ENCODE peak calls at places on chromosomes 12 and 14, in seven cellular contexts. O is stimulated activated CD8-positive, alpha-beta memory T cell treated with anti-CD3 and anti-CD28 coated beads, Interleukin-15, amount 100 ng/mL, for 4 hours; G is CD8-positive, alpha-beta T cell; V is stimulated activated CD4-positive, alpha-beta T cell treated with anti-CD3 and anti-CD28 coated beads, Interleukin-4, amount 100 ng/mL, for 48 hours; X is mucosa of descending colon; Z is left cardiac atrium; C is NCI-H1417. U is an unnamed sample.

GRCh38 chr14:61510736-61511557 is 184.4 kb upstream of the HIF1A start:
- DNase-seq in O (no peak), G (no peak), V (no peak), X (peak; percentile 54), Z (no peak), C (no peak), U (no peak)

GRCh38 chr12:2804390-2805145 is 7.9 kb upstream of the ITFG2 start:
- DNase-seq in O (no peak), G (no peak), V (no peak), X (no peak), Z (peak; percentile 69), C (no peak), U (peak; percentile 73)

GRCh38 chr12:31585271-31585670 is 5.7 kb downstream of the DENND5B start:
- DNase-seq in O (no peak), G (no peak), V (no peak), X (no peak), Z (no peak), C (no peak), U (no peak)

GRCh38 chr12:38156497-38157245 is 159.9 kb upstream of the ALG10B start:
- DNase-seq in O (no peak), G (no peak), V (no peak), X (no peak), Z (no peak), C (no peak), U (no peak)

GRCh38 chr12:31923063-31923412 is 36.2 kb upstream of the RESF1 start:
- DNase-seq in O (no peak), G (no peak), V (no peak), X (no peak), Z (no peak), C (no peak), U (no peak)

GRCh38 chr12:15688838-15689237 is 100.3 kb downstream of the EPS8 start:
- DNase-seq in O (no peak), G (no peak), V (no peak), X (no peak), Z (no peak), C (no peak), U (no peak)

GRCh38 chr12:7832059-7832696 is 40.5 kb downstream of the SLC2A14 start:
- DNase-seq in O (no peak), G (no peak), V (peak; percentile 18), X (no peak), Z (no peak), C (peak; percentile 1), U (no peak)

GRCh38 chr14:50762001-50762930 is 68.7 kb downstream of the NIN start:
- DNase-seq in O (no peak), G (no peak), V (peak; percentile 50), X (no peak), Z (no peak), C (no peak), U (no peak)

GRCh38 chr12:90902596-90902995 is 52.4 kb downstream of the CCER1 start:
- DNase-seq in O (no peak), G (no peak), V (no peak), X (no peak), Z (no peak), C (no peak), U (no peak)

GRCh38 chr14:21096438-21096837 is 2.0 kb downstream of the ZNF219 start:
- DNase-seq in O (no peak), G (no peak), V (no peak), X (no peak), Z (no peak), C (peak; percentile 12), U (no peak)

GRCh38 chr14:61003571-61003970 is 22.5 kb downstream of the SLC38A6 start:
- DNase-seq in O (no peak), G (no peak), V (no peak), X (no peak), Z (no peak), C (no peak), U (no peak)

GRCh38 chr12:69546693-69547438 is 38.4 kb upstream of the CCT2 start:
- DNase-seq in O (no peak), G (no peak), V (no peak), X (no peak), Z (no peak), C (no peak), U (no peak)

GRCh38 chr14:101188571-101188915 is 285.0 kb upstream of the RTL1 start:
- DNase-seq in O (no peak), G (no peak), V (no peak), X (no peak), Z (no peak), C (no peak), U (no peak)

GRCh38 chr14:48665077-48665784 is 920.9 kb downstream of the RPS29 start:
- DNase-seq in O (no peak), G (no peak), V (no peak), X (no peak), Z (no peak), C (no peak), U (no peak)

GRCh38 chr14:37599527-37600368 is 4.3 kb downstream of the TTC6 start:
- DNase-seq in O (no peak), G (no peak), V (no peak), X (peak; percentile 75), Z (no peak), C (peak; percentile 89), U (no peak)

GRCh38 chr12:46808955-46809697 is 16.7 kb downstream of the SLC38A4 start:
- DNase-seq in O (no peak), G (no peak), V (no peak), X (no peak), Z (no peak), C (no peak), U (no peak)

GRCh38 chr14:96575233-96575632 is 73.1 kb downstream of the PAPOLA start:
- DNase-seq in O (no peak), G (no peak), V (no peak), X (no peak), Z (no peak), C (no peak), U (no peak)

GRCh38 chr12:63752283-63752682 is 27.4 kb upstream of the RXYLT1 start:
- DNase-seq in O (no peak), G (no peak), V (no peak), X (no peak), Z (no peak), C (no peak), U (no peak)